ENCODE peak calls at places on chromosome 14, in six cellular contexts. Y is endodermal cell, M is uterus, I is MM.1S, Z is ovary, V is K562. X is an unnamed sample. For H3K36me3, the result is how much of the 10 kb centered on the place peaks cover.

GRCh38 chr14:64878775-64879634 is 702 bp downstream of the SPTB start:
- DNase-seq in V (peak), M (no peak), Y (peak), I (peak), Z (no peak), X (no peak)

GRCh38 chr14:63852271-63852816 is 460 bp upstream of the SYNE2 start:
- DNase-seq in M (no peak), I (peak), V (no peak), Z (no peak), Y (no peak), X (no peak)

GRCh38 chr14:64763801-64764511 is 59.7 kb downstream of the PLEKHG3 start:
- DNase-seq in I (no peak), V (no peak), M (no peak), Y (peak), Z (peak), X (no peak)

GRCh38 chr14:44108601-44109000 is 398.5 kb downstream of the FSCB start:
- DNase-seq in V (no peak), I (no peak), Z (no peak), Y (no peak), M (no peak), X (no peak)

GRCh38 chr14:65210118-65210826 is 108.0 kb upstream of the MAX start:
- DNase-seq in Z (no peak), Y (no peak), M (no peak), I (peak), V (peak), X (no peak)

GRCh38 chr14:67512463-67513134 is 20.5 kb upstream of the PLEKHH1 start:
- DNase-seq in M (no peak), Y (no peak), V (no peak), I (no peak), Z (no peak), X (no peak)

GRCh38 chr14:64340560-64341196 is 46.5 kb upstream of the ESR2 start:
- DNase-seq in Y (peak), I (no peak), M (no peak), Z (no peak), V (no peak), X (no peak)

GRCh38 chr14:64459737-64460136 is 5.6 kb upstream of the AKAP5 start:
- DNase-seq in V (no peak), I (no peak), Z (no peak), Y (no peak), M (no peak), X (no peak)

GRCh38 chr14:72154645-72155378 is 222.6 kb downstream of the RGS6 start:
- DNase-seq in Y (no peak), M (no peak), I (no peak), Z (no peak), V (no peak), X (no peak)

GRCh38 chr14:93930296-93930988 is 3.3 kb downstream of the FAM181A start:
- DNase-seq in Y (no peak), V (no peak), M (no peak), Z (no peak), I (no peak), X (no peak)

GRCh38 chr14:93113678-93114067 is 2.1 kb downstream of the ITPK1 start:
- DNase-seq in Z (no peak), M (no peak), V (no peak), I (no peak), Y (peak), X (no peak)

GRCh38 chr14:68468437-68469207 is 324.2 kb downstream of the ZFP36L1 start:
- DNase-seq in I (no peak), Z (no peak), M (no peak), V (no peak), Y (no peak), X (no peak)

GRCh38 chr14:77615231-77616132 is 955 bp downstream of the SPTLC2 start:
- DNase-seq in V (peak), Z (no peak), M (no peak), I (no peak), Y (no peak), X (no peak)

GRCh38 chr14:59060841-59061240 is 127.6 kb upstream of the DAAM1 start:
- DNase-seq in Z (no peak), I (no peak), Y (no peak), M (no peak), V (no peak), X (no peak)

GRCh38 chr14:46490150-46490769 is 161.3 kb downstream of the RPL10L start:
- DNase-seq in I (peak), V (no peak), M (no peak), Y (peak), Z (no peak), X (no peak)

GRCh38 chr14:38404100-38404541 is 148.2 kb upstream of the CLEC14A start:
- DNase-seq in V (no peak), Y (no peak), Z (no peak), I (no peak), M (no peak), X (no peak)

GRCh38 chr14:50796391-50796790 is 34.6 kb downstream of the NIN start:
- DNase-seq in I (no peak), M (no peak), Z (no peak), V (no peak), Y (no peak), X (no peak)

GRCh38 chr14:50795909-50796308 is 35.1 kb downstream of the NIN start:
- DNase-seq in Y (no peak), I (no peak), Z (no peak), V (no peak), M (no peak), X (no peak)

GRCh38 chr14:50797250-50798047 is 33.5 kb downstream of the NIN start:
- DNase-seq in Y (no peak), I (no peak), V (no peak), Z (no peak), M (no peak), X (no peak)

GRCh38 chr14:50794063-50794645 is 36.8 kb downstream of the NIN start:
- DNase-seq in I (no peak), Z (no peak), Y (no peak), M (no peak), V (no peak), X (no peak)

DNA sequence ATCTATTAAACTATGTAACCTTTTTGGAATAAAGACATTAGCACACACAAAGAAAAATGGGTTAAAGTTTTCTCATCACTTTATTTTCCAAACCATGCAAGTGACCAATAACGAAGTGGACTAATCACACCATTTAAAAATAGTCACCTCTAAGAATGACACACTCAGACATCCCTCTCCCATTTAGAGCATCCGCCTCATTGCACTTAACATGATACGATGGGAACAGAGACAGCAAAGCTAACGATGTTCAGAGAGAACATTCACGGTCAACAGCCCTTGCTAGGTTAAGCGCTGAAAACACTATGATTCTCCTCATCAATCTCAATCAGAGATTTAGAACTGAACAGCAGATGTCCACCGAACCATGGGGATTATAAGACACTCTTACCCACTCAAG is 35.8 kb downstream of the NIN start:
- DNase-seq in Z (no peak), M (no peak), I (no peak), V (no peak), Y (no peak), X (no peak)
- H3K36me3 ChIP-seq in Z (under half), M (under half), I (under half), V (under half), Y (under half), X (under half)

GRCh38 chr14:95520346-95520745 is 3.9 kb upstream of the SYNE3 start:
- DNase-seq in V (no peak), M (no peak), I (no peak), Z (no peak), Y (no peak), X (no peak)

GRCh38 chr14:95522116-95522515 is 5.7 kb upstream of the SYNE3 start:
- DNase-seq in Y (no peak), I (no peak), Z (no peak), M (no peak), V (no peak), X (no peak)

GRCh38 chr14:95518045-95518751 is 1.7 kb upstream of the SYNE3 start:
- DNase-seq in I (peak), V (no peak), M (no peak), Z (no peak), Y (no peak), X (no peak)

GRCh38 chr14:95521001-95521400 is 4.6 kb upstream of the SYNE3 start:
- DNase-seq in Y (no peak), M (no peak), I (no peak), V (no peak), Z (no peak), X (no peak)

DNA sequence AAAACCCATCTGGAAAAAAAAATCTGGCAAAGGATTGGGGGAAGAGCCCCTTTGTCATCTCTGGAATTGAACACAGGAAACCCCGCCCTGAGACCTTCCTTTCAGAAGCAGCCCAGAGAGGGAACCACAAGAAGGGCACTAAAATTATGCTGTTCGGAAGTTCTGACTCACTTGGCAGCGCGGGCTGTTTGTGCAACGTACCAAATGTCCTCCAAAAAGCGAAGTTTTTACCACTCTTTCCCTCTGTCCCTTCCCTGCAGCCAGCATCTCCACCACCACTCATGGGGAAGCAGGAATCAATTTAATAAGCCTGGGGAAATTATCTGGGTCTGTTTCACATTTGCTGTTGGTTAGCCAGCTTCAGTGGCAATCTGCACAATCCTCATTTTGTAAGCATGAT is 3.2 kb upstream of the SYNE3 start:
- DNase-seq in V (no peak), Z (peak), I (no peak), Y (no peak), M (peak), X (no peak)
- H3K4me3 ChIP-seq in V (no peak), Z (no peak), I (no peak), Y (no peak), M (no peak), X (peak)

GRCh38 chr14:104712881-104713734 is 10.9 kb upstream of the ADSS1 start:
- DNase-seq in I (no peak), Y (no peak), V (no peak), M (no peak), Z (no peak), X (no peak)
- H3K36me3 ChIP-seq in I (under half), Y (under half), V (under half), M (under half), Z (under half), X (under half)

GRCh38 chr14:105475269-105475915 is 771 bp downstream of the CRIP2 start:
- DNase-seq in Z (peak), Y (peak), V (no peak), I (no peak), M (peak), X (no peak)
- H3K4me3 ChIP-seq in Z (peak), Y (no peak), V (no peak), I (no peak), M (peak), X (no peak)

GRCh38 chr14:103702497-103703432 is 12.5 kb downstream of the XRCC3 start:
- DNase-seq in V (no peak), Z (no peak), M (no peak), I (no peak), Y (no peak), X (no peak)
- H3K36me3 ChIP-seq in V (half or more), Z (under half), M (under half), I (under half), Y (half or more), X (under half)

GRCh38 chr14:91866511-91867295 is 633 bp downstream of the TC2N start:
- DNase-seq in M (no peak), I (no peak), Z (no peak), Y (no peak), V (no peak), X (no peak)
- H3K4me3 ChIP-seq in M (no peak), I (no peak), Z (no peak), Y (no peak), V (no peak), X (peak)

GRCh38 chr14:23370221-23370620 is 2.4 kb upstream of the IL25 start:
- DNase-seq in Z (no peak), M (no peak), Y (no peak), V (peak), I (no peak), X (no peak)
- H3K36me3 ChIP-seq in Z (under half), M (under half), Y (under half), V (under half), I (under half), X (under half)

GRCh38 chr14:28779416-28779941 is 12.9 kb downstream of the FOXG1 start:
- DNase-seq in M (no peak), Z (no peak), I (no peak), Y (no peak), V (no peak), X (no peak)

GRCh38 chr14:28783593-28784143 is 17.1 kb downstream of the FOXG1 start:
- DNase-seq in M (no peak), I (no peak), Z (no peak), Y (no peak), V (no peak), X (no peak)

GRCh38 chr14:28784262-28785021 is 17.9 kb downstream of the FOXG1 start:
- DNase-seq in Z (no peak), Y (no peak), M (no peak), V (no peak), I (no peak), X (no peak)

GRCh38 chr14:28780843-28781503 is 14.4 kb downstream of the FOXG1 start:
- DNase-seq in Z (no peak), Y (peak), V (no peak), M (no peak), I (no peak), X (no peak)

GRCh38 chr14:28785096-28785952 is 18.7 kb downstream of the FOXG1 start:
- DNase-seq in I (no peak), Z (no peak), M (no peak), Y (peak), V (no peak), X (no peak)
- H3K4me3 ChIP-seq in I (no peak), Z (no peak), M (peak), Y (peak), V (no peak), X (no peak)

GRCh38 chr14:35425850-35426249 is 21.3 kb upstream of the NFKBIA start:
- DNase-seq in Y (no peak), I (no peak), Z (no peak), V (no peak), M (no peak), X (no peak)

GRCh38 chr14:35429951-35430350 is 25.4 kb upstream of the NFKBIA start:
- DNase-seq in Y (no peak), Z (no peak), M (no peak), I (no peak), V (no peak), X (no peak)

GRCh38 chr14:35435177-35435576 is 30.6 kb upstream of the NFKBIA start:
- DNase-seq in V (peak), Z (no peak), Y (no peak), I (no peak), M (no peak), X (no peak)

DNA sequence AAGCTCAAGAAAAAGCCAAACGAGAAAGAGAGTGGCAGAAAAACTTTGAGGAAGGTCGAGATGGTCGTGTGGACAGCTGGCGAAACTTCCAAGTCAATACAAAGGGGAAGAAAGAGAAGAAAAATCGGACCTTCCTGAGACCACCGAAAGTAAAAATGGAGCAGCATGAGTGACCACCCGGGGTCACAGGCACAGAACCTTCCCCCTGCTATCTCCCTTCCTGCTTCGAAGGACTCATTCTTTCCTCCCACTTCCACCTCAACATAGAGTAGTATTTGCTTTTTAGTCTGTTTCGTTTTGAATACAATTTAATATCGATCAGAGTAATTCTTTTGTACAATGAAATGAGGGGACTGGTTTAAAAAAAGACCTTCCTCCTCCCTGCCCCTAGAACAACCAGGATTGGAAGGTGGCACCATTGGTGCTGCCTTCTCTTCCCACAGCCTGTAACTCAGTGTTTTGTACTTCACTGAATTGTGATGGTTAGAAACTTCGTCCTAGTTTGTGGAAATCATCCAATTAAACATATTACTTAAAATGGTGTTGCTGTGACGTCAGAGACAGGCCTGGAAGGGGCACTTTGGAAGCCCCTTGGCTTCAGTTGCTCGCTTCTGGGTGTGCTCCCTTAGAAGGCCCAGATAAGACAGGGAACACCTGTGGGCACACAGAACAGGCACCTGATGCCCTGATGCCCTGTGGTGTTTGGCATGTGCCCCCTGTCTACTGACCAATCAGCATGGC is 26.1 kb upstream of the NFKBIA start:
- DNase-seq in M (no peak), V (no peak), I (no peak), Y (no peak), Z (no peak), X (no peak)
- H3K36me3 ChIP-seq in M (under half), V (under half), I (under half), Y (under half), Z (under half), X (under half)